ENCODE peak calls at places on chromosomes 11 and 22, in six cellular contexts. One of them, this sample, is unnamed.

GRCh38 chr11:9203715-9204311 is 61.3 kb downstream of the DENND5A start:
- DNase-seq in fibroblast of lung: no peak
- DNase-seq in heart right ventricle: peak; percentile 12
- DNase-seq in Peyer's patch: no peak
- DNase-seq in SJSA1: no peak
- DNase-seq in neural progenitor cell: peak; percentile 47
- DNase-seq in this sample: no peak

GRCh38 chr11:75165721-75166120 is 14.8 kb downstream of the SLCO2B1 start:
- DNase-seq in SJSA1: no peak
- DNase-seq in heart right ventricle: no peak
- DNase-seq in fibroblast of lung: no peak
- DNase-seq in neural progenitor cell: no peak
- DNase-seq in Peyer's patch: no peak
- DNase-seq in this sample: no peak

GRCh38 chr22:22693531-22693884 is 49.1 kb downstream of the GGTLC2 start:
- DNase-seq in heart right ventricle: no peak
- DNase-seq in fibroblast of lung: no peak
- DNase-seq in SJSA1: no peak
- DNase-seq in Peyer's patch: peak; percentile 18
- DNase-seq in neural progenitor cell: no peak
- DNase-seq in this sample: no peak

GRCh38 chr11:100719809-100720221 is 32.7 kb downstream of the ARHGAP42 start:
- DNase-seq in SJSA1: peak; percentile 53
- DNase-seq in neural progenitor cell: peak; percentile 45
- DNase-seq in fibroblast of lung: peak; percentile 91
- DNase-seq in heart right ventricle: peak; percentile 80
- DNase-seq in Peyer's patch: no peak
- DNase-seq in this sample: peak; percentile 28

GRCh38 chr11:80960331-80961095 is 1519.7 kb upstream of the TENM4 start:
- DNase-seq in neural progenitor cell: no peak
- DNase-seq in SJSA1: no peak
- DNase-seq in Peyer's patch: no peak
- DNase-seq in fibroblast of lung: no peak
- DNase-seq in heart right ventricle: no peak
- DNase-seq in this sample: no peak

GRCh38 chr11:61507962-61508824 is at the start of gene LRRC10B:
- DNase-seq in SJSA1: no peak
- DNase-seq in Peyer's patch: peak; percentile 72
- DNase-seq in heart right ventricle: no peak
- DNase-seq in neural progenitor cell: peak; percentile 96
- DNase-seq in fibroblast of lung: no peak
- DNase-seq in this sample: peak; percentile 84

GRCh38 chr11:3022300-3022967 is 30.3 kb upstream of the NAP1L4 start:
- DNase-seq in heart right ventricle: no peak
- DNase-seq in Peyer's patch: no peak
- DNase-seq in SJSA1: no peak
- DNase-seq in fibroblast of lung: peak; percentile 74
- DNase-seq in neural progenitor cell: no peak
- DNase-seq in this sample: no peak

GRCh38 chr22:32628626-32629587 is 154.3 kb downstream of the FBXO7 start:
- DNase-seq in fibroblast of lung: peak; percentile 99
- DNase-seq in heart right ventricle: no peak
- DNase-seq in SJSA1: no peak
- DNase-seq in Peyer's patch: no peak
- DNase-seq in neural progenitor cell: no peak
- DNase-seq in this sample: no peak

GRCh38 chr22:23216331-23217170 is 36.2 kb downstream of the BCR start:
- DNase-seq in SJSA1: no peak
- DNase-seq in heart right ventricle: no peak
- DNase-seq in neural progenitor cell: no peak
- DNase-seq in fibroblast of lung: no peak
- DNase-seq in Peyer's patch: no peak
- DNase-seq in this sample: no peak

GRCh38 chr11:94767701-94768601 is at the start of gene AMOTL1:
- DNase-seq in heart right ventricle: peak; percentile 90
- DNase-seq in Peyer's patch: peak; percentile 80
- DNase-seq in SJSA1: peak; percentile 86
- DNase-seq in fibroblast of lung: peak; percentile 82
- DNase-seq in neural progenitor cell: peak; percentile 94
- DNase-seq in this sample: peak; percentile 63

GRCh38 chr11:133579165-133580031 is 47.1 kb upstream of the OPCML start:
- DNase-seq in heart right ventricle: no peak
- DNase-seq in SJSA1: no peak
- DNase-seq in fibroblast of lung: no peak
- DNase-seq in neural progenitor cell: peak; percentile 55
- DNase-seq in Peyer's patch: no peak
- DNase-seq in this sample: no peak

GRCh38 chr11:2447253-2447950 is 2.6 kb downstream of the KCNQ1 start:
- DNase-seq in neural progenitor cell: no peak
- DNase-seq in fibroblast of lung: no peak
- DNase-seq in SJSA1: no peak
- DNase-seq in Peyer's patch: no peak
- DNase-seq in heart right ventricle: no peak
- DNase-seq in this sample: no peak

GRCh38 chr11:103652013-103652412 is 384.4 kb upstream of the DDI1 start:
- DNase-seq in SJSA1: no peak
- DNase-seq in heart right ventricle: no peak
- DNase-seq in fibroblast of lung: peak; percentile 11
- DNase-seq in neural progenitor cell: no peak
- DNase-seq in Peyer's patch: no peak
- DNase-seq in this sample: no peak

GRCh38 chr11:20154381-20154780 is 5.9 kb downstream of the DBX1 start:
- DNase-seq in fibroblast of lung: no peak
- DNase-seq in heart right ventricle: no peak
- DNase-seq in SJSA1: no peak
- DNase-seq in Peyer's patch: no peak
- DNase-seq in neural progenitor cell: no peak
- DNase-seq in this sample: no peak

GRCh38 chr22:22090650-22091399 is 108.2 kb upstream of the TOP3B start:
- DNase-seq in neural progenitor cell: no peak
- DNase-seq in Peyer's patch: no peak
- DNase-seq in fibroblast of lung: no peak
- DNase-seq in SJSA1: no peak
- DNase-seq in heart right ventricle: no peak
- DNase-seq in this sample: no peak

GRCh38 chr11:74524978-74525377 is 31.5 kb upstream of the LIPT2 start:
- DNase-seq in fibroblast of lung: no peak
- DNase-seq in SJSA1: no peak
- DNase-seq in Peyer's patch: no peak
- DNase-seq in heart right ventricle: no peak
- DNase-seq in neural progenitor cell: no peak
- DNase-seq in this sample: no peak

GRCh38 chr22:24441406-24442351 is 14.3 kb downstream of the ADORA2A start:
- DNase-seq in fibroblast of lung: no peak
- DNase-seq in heart right ventricle: no peak
- DNase-seq in neural progenitor cell: no peak
- DNase-seq in Peyer's patch: no peak
- DNase-seq in SJSA1: no peak
- DNase-seq in this sample: no peak

GRCh38 chr11:14249121-14249963 is 109.6 kb downstream of the RRAS2 start:
- DNase-seq in neural progenitor cell: peak; percentile 87
- DNase-seq in Peyer's patch: peak; percentile 78
- DNase-seq in SJSA1: peak; percentile 66
- DNase-seq in fibroblast of lung: peak; percentile 70
- DNase-seq in heart right ventricle: peak; percentile 46
- DNase-seq in this sample: peak; percentile 68

GRCh38 chr11:65112551-65113360 is 1.1 kb downstream of the TM7SF2 start:
- DNase-seq in fibroblast of lung: peak; percentile 44
- DNase-seq in SJSA1: peak; percentile 65
- DNase-seq in Peyer's patch: peak; percentile 87
- DNase-seq in heart right ventricle: peak; percentile 50
- DNase-seq in neural progenitor cell: peak; percentile 75
- DNase-seq in this sample: peak; percentile 77

GRCh38 chr22:44625981-44626687 is 75.9 kb upstream of the PRR5 start:
- DNase-seq in neural progenitor cell: peak; percentile 79
- DNase-seq in SJSA1: no peak
- DNase-seq in Peyer's patch: peak; percentile 87
- DNase-seq in heart right ventricle: peak; percentile 63
- DNase-seq in fibroblast of lung: peak; percentile 51
- DNase-seq in this sample: peak; percentile 71

GRCh38 chr11:72230764-72231365 is 6.3 kb downstream of the INPPL1 start:
- DNase-seq in fibroblast of lung: no peak
- DNase-seq in SJSA1: no peak
- DNase-seq in Peyer's patch: peak; percentile 42
- DNase-seq in heart right ventricle: peak; percentile 3
- DNase-seq in neural progenitor cell: no peak
- DNase-seq in this sample: no peak

GRCh38 chr11:127789887-127790286 is 789.3 kb upstream of the KIRREL3 start:
- DNase-seq in neural progenitor cell: peak; percentile 54
- DNase-seq in fibroblast of lung: no peak
- DNase-seq in SJSA1: no peak
- DNase-seq in Peyer's patch: no peak
- DNase-seq in heart right ventricle: no peak
- DNase-seq in this sample: peak; percentile 33

GRCh38 chr11:2377511-2378443 is 667 bp downstream of the CD81 start:
- DNase-seq in neural progenitor cell: peak; percentile 84
- DNase-seq in SJSA1: no peak
- DNase-seq in heart right ventricle: peak; percentile 78
- DNase-seq in fibroblast of lung: peak; percentile 45
- DNase-seq in Peyer's patch: peak; percentile 85
- DNase-seq in this sample: peak; percentile 63

GRCh38 chr22:20805972-20806471 is 32.1 kb downstream of the SERPIND1 start:
- DNase-seq in SJSA1: peak; percentile 53
- DNase-seq in Peyer's patch: peak; percentile 10
- DNase-seq in fibroblast of lung: no peak
- DNase-seq in heart right ventricle: no peak
- DNase-seq in neural progenitor cell: no peak
- DNase-seq in this sample: no peak

GRCh38 chr11:129943036-129943435 is 47.7 kb upstream of the NFRKB start:
- DNase-seq in neural progenitor cell: no peak
- DNase-seq in heart right ventricle: no peak
- DNase-seq in SJSA1: no peak
- DNase-seq in fibroblast of lung: no peak
- DNase-seq in Peyer's patch: no peak
- DNase-seq in this sample: no peak

GRCh38 chr11:18172686-18173085 is at the start of gene MRGPRX4:
- DNase-seq in neural progenitor cell: no peak
- DNase-seq in Peyer's patch: no peak
- DNase-seq in SJSA1: no peak
- DNase-seq in fibroblast of lung: no peak
- DNase-seq in heart right ventricle: no peak
- DNase-seq in this sample: no peak

DNA sequence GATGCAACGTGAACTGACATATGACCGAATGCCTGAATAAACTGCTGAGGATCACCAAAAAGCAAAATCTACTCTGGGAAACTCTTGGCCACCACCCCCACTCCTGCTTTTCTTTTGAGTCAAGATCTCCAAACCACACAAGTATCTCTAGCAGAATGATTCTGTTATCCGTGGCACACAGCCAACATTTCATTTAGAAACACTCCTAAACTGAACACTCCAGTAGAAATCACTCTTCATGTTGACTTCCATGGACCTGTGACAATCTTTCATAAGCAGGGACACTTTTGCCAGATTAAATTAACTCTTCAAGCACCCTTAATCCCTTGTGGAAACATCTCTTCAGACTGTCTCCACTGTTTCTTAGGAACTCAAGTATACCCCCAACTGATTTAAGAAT is 44.4 kb downstream of the VSIG10L2 start:
- DNase-seq in heart right ventricle: peak; percentile 48
- DNase-seq in fibroblast of lung: peak; percentile 59
- DNase-seq in SJSA1: peak; percentile 43
- DNase-seq in Peyer's patch: no peak
- DNase-seq in neural progenitor cell: no peak
- DNase-seq in this sample: no peak
- H3K27ac ChIP-seq in heart right ventricle: no peak overlapping the region
- H3K27ac ChIP-seq in fibroblast of lung: no peak overlapping the region
- H3K27ac ChIP-seq in SJSA1: no peak overlapping the region
- H3K27ac ChIP-seq in Peyer's patch: no peak overlapping the region
- H3K27ac ChIP-seq in neural progenitor cell: peak overlapping the region; percentile 11
- H3K27ac ChIP-seq in this sample: no peak overlapping the region

DNA sequence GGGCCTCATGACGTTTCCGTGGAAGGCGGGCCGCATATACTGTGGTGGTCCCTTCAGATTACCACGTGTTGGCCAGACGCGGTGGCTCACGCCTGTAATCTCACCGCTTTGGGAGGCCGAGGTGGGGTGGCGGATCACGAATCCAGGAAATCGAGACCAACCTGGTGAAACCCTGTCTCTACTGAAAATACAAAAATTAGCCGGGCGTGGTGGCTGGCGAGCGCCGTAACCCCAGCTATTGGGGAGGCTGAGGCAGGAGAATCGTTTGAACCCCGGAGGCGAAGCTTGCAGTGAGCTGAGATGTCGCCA is 853 bp upstream of the DENND6B start:
- DNase-seq in Peyer's patch: no peak
- DNase-seq in heart right ventricle: no peak
- DNase-seq in SJSA1: no peak
- DNase-seq in neural progenitor cell: no peak
- DNase-seq in fibroblast of lung: no peak
- DNase-seq in this sample: no peak
- H3K27ac ChIP-seq in Peyer's patch: peak overlapping the region; percentile 97
- H3K27ac ChIP-seq in heart right ventricle: peak overlapping the region; percentile 99
- H3K27ac ChIP-seq in SJSA1: peak overlapping the region; percentile 98
- H3K27ac ChIP-seq in neural progenitor cell: no peak overlapping the region
- H3K27ac ChIP-seq in fibroblast of lung: peak overlapping the region; percentile 93
- H3K27ac ChIP-seq in this sample: peak overlapping the region; percentile 87

DNA sequence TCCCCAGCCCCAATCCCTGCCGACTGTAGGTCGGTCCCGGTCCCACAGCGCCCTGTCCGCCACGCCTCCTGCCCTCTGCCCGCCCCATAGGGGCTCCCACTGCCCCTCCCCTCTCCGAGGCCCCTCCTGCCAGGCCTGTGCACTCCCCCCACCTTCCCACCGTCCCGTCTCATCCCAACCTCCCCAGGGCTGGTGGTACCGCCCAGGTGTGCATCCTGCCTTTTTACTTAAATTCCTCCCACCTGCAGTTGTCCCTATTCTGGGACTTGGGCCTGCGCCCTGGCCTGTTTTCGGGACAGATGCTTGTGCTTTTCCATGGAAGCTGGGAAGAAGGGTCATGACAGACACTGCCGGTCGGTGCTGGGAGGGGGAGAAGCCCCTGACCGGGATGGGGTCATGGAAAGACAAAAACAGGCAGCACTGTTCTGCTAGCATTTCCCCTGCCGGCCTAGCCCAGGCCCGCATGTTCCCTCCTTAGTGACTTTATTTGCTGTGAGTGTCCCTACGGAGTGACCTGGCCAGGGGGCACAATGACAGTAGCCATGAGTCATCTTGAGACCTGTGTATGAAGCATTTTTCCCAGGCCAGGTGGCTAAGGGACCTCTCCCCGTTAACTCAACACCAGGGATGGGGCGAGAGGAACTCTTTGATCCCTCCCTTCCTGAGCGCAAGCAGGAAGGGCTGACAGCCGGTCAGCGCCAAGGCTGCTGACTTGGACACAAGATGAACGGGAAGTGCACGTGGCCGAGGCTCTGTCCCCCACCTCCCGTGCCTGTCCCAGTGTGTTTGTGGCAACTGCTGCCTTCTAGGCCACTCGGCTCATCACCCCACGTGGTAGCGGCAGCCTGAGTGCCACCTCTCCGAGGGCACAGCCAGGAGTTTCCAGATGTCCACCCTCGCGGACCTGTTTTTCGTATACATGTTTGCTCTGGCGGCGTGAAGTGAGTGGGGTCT is 7.1 kb downstream of the TBX1 start:
- DNase-seq in neural progenitor cell: no peak
- DNase-seq in heart right ventricle: peak; percentile 24
- DNase-seq in Peyer's patch: no peak
- DNase-seq in SJSA1: no peak
- DNase-seq in fibroblast of lung: no peak
- DNase-seq in this sample: no peak
- H3K27ac ChIP-seq in neural progenitor cell: no peak overlapping the region
- H3K27ac ChIP-seq in heart right ventricle: no peak overlapping the region
- H3K27ac ChIP-seq in Peyer's patch: no peak overlapping the region
- H3K27ac ChIP-seq in SJSA1: no peak overlapping the region
- H3K27ac ChIP-seq in fibroblast of lung: no peak overlapping the region
- H3K27ac ChIP-seq in this sample: no peak overlapping the region

GRCh38 chr11:96264364-96264763 is 78.6 kb downstream of the MAML2 start:
- DNase-seq in SJSA1: no peak
- DNase-seq in Peyer's patch: no peak
- DNase-seq in heart right ventricle: no peak
- DNase-seq in fibroblast of lung: no peak
- DNase-seq in neural progenitor cell: no peak
- DNase-seq in this sample: no peak
- H3K27ac ChIP-seq in SJSA1: no peak overlapping the region
- H3K27ac ChIP-seq in Peyer's patch: no peak overlapping the region
- H3K27ac ChIP-seq in heart right ventricle: peak overlapping the region; percentile 4
- H3K27ac ChIP-seq in fibroblast of lung: peak overlapping the region; percentile 33
- H3K27ac ChIP-seq in neural progenitor cell: no peak overlapping the region
- H3K27ac ChIP-seq in this sample: no peak overlapping the region

This sample was measured in colonic mucosa.